ENCODE peak calls at places on chromosomes 6 and 20, in ten cellular contexts. X, H, M, A, C, W, B, F, R and G are unnamed samples.

GRCh38 chr6:129248976-129249375 is 366.0 kb downstream of the LAMA2 start:
- DNase-seq in W (no peak), R (no peak), H (no peak), B (peak), A (no peak), X (no peak), C (no peak), F (no peak), M (no peak), G (no peak)

GRCh38 chr6:107625264-107625663 is 135.3 kb downstream of the SOBP start:
- DNase-seq in A (no peak), R (no peak), F (no peak), B (no peak), X (peak), M (no peak), W (no peak), H (no peak), C (no peak), G (no peak)

GRCh38 chr6:131269565-131270391 is 134.5 kb downstream of the AKAP7 start:
- DNase-seq in H (no peak), F (no peak), B (no peak), W (no peak), R (no peak), C (no peak), X (no peak), A (no peak), M (no peak), G (no peak)

GRCh38 chr20:22807646-22808045 is 223.3 kb upstream of the FOXA2 start:
- DNase-seq in W (no peak), X (no peak), A (no peak), H (no peak), R (no peak), F (no peak), B (peak), C (no peak), M (no peak), G (peak)

GRCh38 chr6:158769696-158770446 is 49.3 kb downstream of the EZR start:
- DNase-seq in C (no peak), F (no peak), R (no peak), A (no peak), B (peak), W (peak), M (no peak), H (no peak), X (peak), G (no peak)

GRCh38 chr6:112287836-112288235 is 33.5 kb upstream of the LAMA4 start:
- DNase-seq in W (no peak), R (no peak), X (no peak), M (no peak), F (no peak), B (no peak), C (no peak), A (no peak), H (no peak), G (no peak)

GRCh38 chr6:125285936-125286335 is 15.8 kb downstream of the HDDC2 start:
- DNase-seq in M (peak), B (no peak), R (no peak), C (no peak), W (no peak), A (no peak), H (no peak), X (no peak), F (no peak), G (no peak)

GRCh38 chr20:44819936-44820335 is 9.6 kb upstream of the RIMS4 start:
- DNase-seq in M (no peak), X (no peak), F (no peak), C (no peak), R (no peak), H (no peak), B (peak), W (no peak), A (no peak), G (no peak)

GRCh38 chr6:156687875-156688549 is 89.2 kb upstream of the ARID1B start:
- DNase-seq in X (no peak), W (peak), A (no peak), H (peak), R (peak), M (peak), C (no peak), B (peak), F (peak), G (peak)

GRCh38 chr20:3406481-3407425 is 716 bp downstream of the DNAAF9 start:
- DNase-seq in H (peak), R (peak), W (peak), F (peak), A (no peak), B (peak), C (no peak), M (peak), X (no peak), G (no peak)

GRCh38 chr6:30037182-30037788 is 23.8 kb upstream of the POLR1H start:
- DNase-seq in F (peak), C (no peak), A (no peak), M (peak), R (no peak), X (no peak), W (no peak), H (peak), B (no peak), G (peak)

GRCh38 chr6:34259529-34260069 is 10.8 kb upstream of the SMIM29 start:
- DNase-seq in F (no peak), C (no peak), A (no peak), W (no peak), R (no peak), B (no peak), M (no peak), H (no peak), X (no peak), G (no peak)

GRCh38 chr6:71349976-71350615 is 61.5 kb downstream of the OGFRL1 start:
- DNase-seq in R (peak), H (no peak), A (no peak), F (peak), X (no peak), B (peak), C (no peak), W (no peak), M (peak), G (no peak)

GRCh38 chr6:4358414-4359107 is 223.2 kb upstream of the ECI2 start:
- DNase-seq in A (no peak), R (peak), W (no peak), M (peak), X (no peak), B (peak), F (peak), C (no peak), H (peak), G (no peak)

GRCh38 chr6:148548065-148548748 is 198.6 kb upstream of the UST start:
- DNase-seq in A (no peak), B (peak), H (no peak), R (no peak), W (no peak), X (no peak), F (no peak), M (peak), C (no peak), G (no peak)

GRCh38 chr6:142331075-142331551 is 29.3 kb downstream of the ADGRG6 start:
- DNase-seq in H (peak), X (no peak), A (no peak), F (no peak), W (no peak), R (no peak), B (no peak), C (no peak), M (peak), G (no peak)

GRCh38 chr6:143232849-143233248 is 172.2 kb downstream of the AIG1 start:
- DNase-seq in W (no peak), F (peak), A (peak), C (peak), H (peak), M (peak), X (peak), R (peak), B (no peak), G (peak)

GRCh38 chr20:53857723-53858236 is 212.6 kb downstream of the BCAS1 start:
- DNase-seq in B (no peak), X (peak), M (no peak), C (no peak), R (peak), H (no peak), F (no peak), W (no peak), A (no peak), G (no peak)

GRCh38 chr20:271069-271468 is 13.5 kb downstream of the DEFB132 start:
- DNase-seq in W (no peak), B (no peak), H (no peak), M (no peak), F (no peak), R (no peak), A (no peak), X (no peak), C (no peak), G (no peak)

GRCh38 chr6:26594730-26595632 is 1.8 kb upstream of the ABT1 start:
- DNase-seq in A (no peak), M (peak), W (no peak), F (peak), R (peak), H (peak), C (no peak), B (peak), X (no peak), G (peak)

GRCh38 chr20:9590189-9590588 is 75.8 kb downstream of the LAMP5 start:
- DNase-seq in M (peak), X (no peak), H (peak), W (no peak), F (peak), B (no peak), C (no peak), A (no peak), R (no peak), G (peak)

GRCh38 chr6:74805841-74806696 is 399.8 kb downstream of the COL12A1 start:
- DNase-seq in A (no peak), C (no peak), B (no peak), X (no peak), F (no peak), H (no peak), W (no peak), R (no peak), M (peak), G (no peak)